ENCODE peak calls at places on chromosomes 3 and 15, in ten cellular contexts. P is uterus, R is H54, O is endothelial cell of umbilical vein, D is lower leg skin, J is IMR-90, X is thyroid gland, Y is H1, L is esophagus muscularis mucosa, F is HCT116. G is an unnamed sample.

GRCh38 chr15:67838789-67839332 is 984 bp downstream of the RNU6-1 start:
- DNase-seq in P (peak; percentile 54), R (peak; percentile 55), O (no peak), D (no peak), J (no peak), X (peak; percentile 90), Y (no peak), L (no peak), F (no peak), G (no peak)

GRCh38 chr15:69758291-69758771 is 305.7 kb downstream of the RPLP1 start:
- DNase-seq in P (no peak), R (no peak), O (peak; percentile 28), D (no peak), J (peak; percentile 21), X (no peak), Y (no peak), L (peak; percentile 77), F (no peak), G (no peak)

GRCh38 chr3:126156468-126156867 is 23.9 kb downstream of the ALDH1L1 start:
- DNase-seq in P (no peak), R (peak; percentile 21), O (no peak), D (peak; percentile 48), J (no peak), X (no peak), Y (no peak), L (peak; percentile 72), F (no peak), G (no peak)

GRCh38 chr3:148940983-148941382 is 50.4 kb upstream of the GYG1 start:
- DNase-seq in P (no peak), R (no peak), O (no peak), D (no peak), J (no peak), X (no peak), Y (no peak), L (no peak), F (no peak), G (no peak)

GRCh38 chr3:50562866-50563265 is 4.7 kb downstream of the C3orf18 start:
- DNase-seq in P (no peak), R (peak; percentile 69), O (no peak), D (no peak), J (peak; percentile 49), X (no peak), Y (no peak), L (no peak), F (no peak), G (no peak)

GRCh38 chr15:58522391-58522790 is 90.6 kb downstream of the LIPC start:
- DNase-seq in P (no peak), R (no peak), O (no peak), D (peak; percentile 84), J (no peak), X (peak; percentile 69), Y (no peak), L (no peak), F (no peak), G (no peak)

GRCh38 chr15:83578706-83579105 is 75.2 kb upstream of the ADAMTSL3 start:
- DNase-seq in P (no peak), R (no peak), O (no peak), D (no peak), J (no peak), X (no peak), Y (no peak), L (no peak), F (no peak), G (no peak)

GRCh38 chr3:137121704-137122314 is 164.0 kb downstream of the IL20RB start:
- DNase-seq in P (no peak), R (no peak), O (peak; percentile 30), D (no peak), J (peak; percentile 44), X (peak; percentile 10), Y (no peak), L (no peak), F (peak; percentile 61), G (peak; percentile 4)

GRCh38 chr3:16174389-16174788 is at the start of gene GALNT15:
- DNase-seq in P (peak; percentile 82), R (peak; percentile 34), O (peak; percentile 86), D (peak; percentile 98), J (peak; percentile 98), X (peak; percentile 87), Y (no peak), L (peak; percentile 97), F (no peak), G (no peak)

DNA sequence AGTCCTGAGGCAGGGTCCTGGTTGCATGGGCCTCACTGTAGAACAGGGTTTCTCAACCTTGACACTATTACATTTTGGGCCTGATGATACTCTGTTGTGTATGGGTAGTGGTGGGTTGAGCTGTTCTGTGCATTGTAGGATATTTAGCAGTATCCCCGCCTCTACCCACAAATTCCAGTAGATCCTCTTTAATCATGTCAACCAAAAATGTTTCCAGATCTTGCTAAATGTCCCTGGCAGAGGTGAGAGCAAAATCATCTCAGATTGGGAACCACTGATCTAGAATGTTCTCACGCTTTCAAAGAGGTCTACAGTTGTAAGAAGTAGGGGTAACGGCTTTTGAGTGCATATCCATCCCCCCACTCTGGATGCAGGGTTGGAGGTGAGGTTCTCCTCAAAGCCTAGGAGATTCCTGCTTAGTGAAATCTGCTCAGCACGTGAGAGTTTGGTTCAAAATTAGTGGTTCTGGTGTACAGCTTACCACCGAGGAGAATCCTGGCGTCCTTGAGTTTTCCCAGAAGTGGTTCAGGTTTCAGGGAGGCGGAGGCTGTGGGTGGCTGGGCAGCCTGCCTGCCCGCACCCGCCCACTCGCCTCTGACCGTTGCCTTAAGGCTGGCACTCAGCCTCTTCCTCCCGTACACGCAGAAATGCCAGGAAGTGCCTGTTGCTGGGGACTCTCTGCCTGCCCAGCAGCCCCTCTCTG is 5.3 kb downstream of the ACVR2B start:
- DNase-seq in P (peak; percentile 58), R (peak; percentile 88), O (no peak), D (peak; percentile 82), J (peak; percentile 22), X (peak; percentile 89), Y (no peak), L (no peak), F (no peak), G (no peak)
- TF ChIP-seq POLR2A in P (no peak), R (no peak), O (no peak), D (no peak), J (no peak), X (peak; percentile 42), Y (no peak), L (no peak), F (no peak), G (no peak)

DNA sequence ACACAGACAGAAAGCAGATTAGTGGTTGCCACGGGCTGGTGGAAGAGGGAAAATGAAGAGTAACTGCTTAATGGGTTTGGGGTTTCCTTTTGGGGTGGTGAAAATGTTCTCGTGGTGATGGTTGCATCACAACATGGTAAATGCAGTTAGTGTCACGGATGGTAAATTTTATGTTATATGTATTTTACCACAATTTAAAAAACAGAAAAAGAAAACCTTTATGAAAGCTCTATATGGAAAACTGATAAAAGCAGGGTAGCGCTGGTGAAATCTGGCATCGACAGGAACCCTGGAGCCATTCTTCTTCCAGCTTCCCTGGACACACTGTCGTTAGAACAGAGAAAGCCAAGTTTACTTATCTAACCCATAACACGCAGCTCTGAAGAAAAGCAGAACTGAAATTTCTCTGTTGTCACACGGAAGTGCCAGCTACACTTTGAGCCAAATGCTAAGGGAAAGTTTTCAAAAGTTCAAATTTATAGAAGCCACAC is 287.7 kb upstream of the NR2F2 start:
- DNase-seq in P (no peak), R (no peak), O (no peak), D (no peak), J (no peak), X (no peak), Y (no peak), L (no peak), F (no peak), G (no peak)
- TF ChIP-seq POLR2A in P (no peak), R (no peak), O (no peak), D (no peak), J (no peak), X (no peak), Y (no peak), L (no peak), F (no peak), G (no peak)

DNA sequence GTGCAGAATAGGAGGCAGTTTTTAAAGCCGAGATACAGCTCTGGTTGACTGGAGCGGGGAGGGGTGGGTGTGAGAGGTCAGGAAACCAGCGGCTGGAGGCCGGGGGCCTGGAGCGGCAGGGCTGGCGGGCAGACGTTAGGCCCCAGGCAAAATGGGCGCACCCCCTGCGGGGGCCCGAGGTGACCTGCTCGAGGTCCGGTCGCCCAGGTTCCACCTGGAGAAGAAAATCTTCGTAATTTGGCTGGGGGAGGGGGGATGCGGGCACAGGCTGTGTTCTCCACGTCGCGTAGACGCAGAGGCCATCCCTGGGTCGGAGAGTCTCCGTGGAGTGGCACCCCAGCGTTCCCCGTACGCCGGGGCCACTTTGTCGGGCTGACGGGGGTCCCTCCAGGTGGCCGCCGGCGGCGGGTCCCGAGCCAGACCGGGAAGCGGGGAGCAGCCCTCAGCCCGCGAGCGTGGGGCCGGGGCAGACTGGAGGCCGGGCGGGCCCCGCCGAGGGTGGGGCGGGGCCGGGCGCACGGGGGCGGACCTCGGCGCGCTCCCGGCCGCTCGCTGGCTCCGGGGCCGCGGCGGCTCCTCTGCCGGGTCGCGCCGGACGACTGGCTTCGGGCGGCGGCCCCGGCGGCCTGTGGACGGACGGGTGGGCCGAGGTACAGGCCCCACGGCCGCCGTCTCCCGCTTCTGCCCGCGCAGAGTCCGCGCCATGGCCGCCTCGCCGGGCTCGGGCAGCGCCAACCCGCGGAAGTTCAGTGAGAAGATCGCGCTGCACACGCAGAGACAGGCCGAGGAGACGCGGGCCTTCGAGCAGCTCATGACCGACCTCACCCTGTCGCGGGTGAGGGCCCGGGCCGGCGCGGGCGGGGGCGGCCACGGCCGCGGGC is at the start of gene CRTC3:
- DNase-seq in P (peak; percentile 63), R (peak; percentile 50), O (peak; percentile 49), D (peak; percentile 89), J (peak; percentile 48), X (peak; percentile 57), Y (no peak), L (no peak), F (no peak), G (peak; percentile 75)
- TF ChIP-seq POLR2A in P (peak; percentile 60), R (peak; percentile 70), O (peak; percentile 74), D (no peak), J (peak; percentile 66), X (peak; percentile 86), Y (no peak), L (no peak), F (no peak), G (peak; percentile 64)

GRCh38 chr15:39799552-39800011 is 16.9 kb upstream of the FSIP1 start:
- DNase-seq in P (no peak), R (no peak), O (no peak), D (no peak), J (no peak), X (no peak), Y (no peak), L (no peak), F (no peak), G (no peak)
- TF ChIP-seq POLR2A in P (no peak), R (no peak), O (no peak), D (no peak), J (no peak), X (no peak), Y (no peak), L (no peak), F (no peak), G (no peak)